ENCODE peak calls at places on chromosomes 16 and 17, in seven cellular contexts. L is AG10803, Y is mucosa of descending colon, C is A549, V is DND-41, N is suprapubic skin, M is cardiac muscle cell. B is an unnamed sample.

GRCh38 chr16:11328172-11329079 is 16.8 kb upstream of the RMI2 start:
- DNase-seq in C (peak; percentile 78), Y (peak; percentile 75), N (no peak), V (peak; percentile 73), L (peak; percentile 94), M (peak; percentile 98), B (peak; percentile 27)

GRCh38 chr16:70635356-70636016 is 10.9 kb upstream of the IL34 start:
- DNase-seq in C (no peak), M (peak; percentile 76), Y (no peak), N (no peak), L (peak; percentile 62), V (no peak), B (no peak)

GRCh38 chr16:19781196-19781595 is 63.1 kb downstream of the IQCK start:
- DNase-seq in C (no peak), Y (no peak), V (no peak), L (no peak), M (peak; percentile 82), N (no peak), B (no peak)

GRCh38 chr17:69978056-69978646 is 96.9 kb upstream of the KCNJ16 start:
- DNase-seq in V (no peak), L (no peak), C (no peak), M (no peak), Y (no peak), N (no peak), B (no peak)

GRCh38 chr16:54359086-54359485 is 72.5 kb upstream of the IRX3 start:
- DNase-seq in C (no peak), L (no peak), N (no peak), Y (no peak), V (no peak), M (no peak), B (no peak)

GRCh38 chr16:84370723-84371552 is 2.6 kb downstream of the ATP2C2 start:
- DNase-seq in M (no peak), L (no peak), V (no peak), C (no peak), Y (peak; percentile 55), N (no peak), B (no peak)

GRCh38 chr17:83136931-83137330 is 57.5 kb downstream of the METRNL start:
- DNase-seq in Y (no peak), C (no peak), N (peak; percentile 50), V (no peak), L (no peak), M (no peak), B (no peak)

GRCh38 chr17:37458805-37459204 is 30.9 kb upstream of the DUSP14 start:
- DNase-seq in Y (no peak), V (no peak), M (peak; percentile 51), C (no peak), N (no peak), L (peak; percentile 85), B (no peak)

GRCh38 chr16:56119138-56119537 is 72.2 kb upstream of the GNAO1 start:
- DNase-seq in V (no peak), C (no peak), M (no peak), N (no peak), L (no peak), Y (no peak), B (no peak)

GRCh38 chr17:14594690-14595089 is 293.8 kb downstream of the HS3ST3B1 start:
- DNase-seq in L (no peak), V (no peak), C (no peak), Y (no peak), N (no peak), M (no peak), B (no peak)

GRCh38 chr17:78095035-78095434 is 33.5 kb downstream of the TMC6 start:
- DNase-seq in V (no peak), N (no peak), M (no peak), C (no peak), Y (no peak), L (no peak), B (no peak)

GRCh38 chr17:7404737-7405412 is 978 bp upstream of the TMEM256 start:
- DNase-seq in C (peak; percentile 56), Y (no peak), N (peak; percentile 91), V (no peak), L (no peak), M (peak; percentile 33), B (no peak)

GRCh38 chr17:10771142-10771541 is 32.8 kb downstream of the TMEM238L start:
- DNase-seq in Y (no peak), M (no peak), V (no peak), N (peak; percentile 35), L (no peak), C (no peak), B (no peak)

GRCh38 chr17:15414502-15415348 is 52.7 kb downstream of the CDRT4 start:
- DNase-seq in N (no peak), L (no peak), C (no peak), Y (no peak), V (no peak), M (no peak), B (no peak)

GRCh38 chr16:79362312-79362970 is 238.1 kb downstream of the MAF start:
- DNase-seq in V (no peak), Y (no peak), M (no peak), N (no peak), L (no peak), C (no peak), B (no peak)

GRCh38 chr16:273547-274421 is 2.0 kb downstream of the RGS11 start:
- DNase-seq in C (peak; percentile 59), N (no peak), Y (peak; percentile 85), M (no peak), L (no peak), V (no peak), B (no peak)

GRCh38 chr17:49717371-49717841 is 9.6 kb upstream of the SLC35B1 start:
- DNase-seq in N (no peak), L (no peak), C (no peak), V (no peak), Y (no peak), M (no peak), B (no peak)

GRCh38 chr16:27408012-27408601 is 6.1 kb downstream of the IL21R start:
- DNase-seq in L (peak; percentile 42), V (no peak), N (no peak), Y (no peak), M (peak; percentile 25), C (no peak), B (no peak)

GRCh38 chr16:67087291-67087690 is 22.4 kb upstream of the PHAF1 start:
- DNase-seq in M (no peak), L (no peak), C (no peak), V (no peak), N (no peak), Y (no peak), B (no peak)

GRCh38 chr16:67089101-67089500 is 20.6 kb upstream of the PHAF1 start:
- DNase-seq in V (no peak), C (no peak), Y (no peak), N (no peak), M (no peak), L (no peak), B (no peak)

GRCh38 chr16:67088551-67088950 is 21.2 kb upstream of the PHAF1 start:
- DNase-seq in Y (no peak), M (no peak), L (no peak), C (no peak), V (no peak), N (no peak), B (no peak)

GRCh38 chr16:67086829-67087228 is 22.9 kb upstream of the PHAF1 start:
- DNase-seq in L (peak; percentile 38), M (peak; percentile 60), V (no peak), Y (no peak), C (no peak), N (no peak), B (no peak)

GRCh38 chr16:67087803-67088202 is 21.9 kb upstream of the PHAF1 start:
- DNase-seq in V (no peak), L (no peak), C (no peak), N (no peak), Y (no peak), M (no peak), B (no peak)
- H3K4me3 ChIP-seq in V (no peak overlapping the region), L (no peak overlapping the region), C (no peak overlapping the region), N (no peak overlapping the region), Y (no peak overlapping the region), M (no peak overlapping the region), B (no peak overlapping the region)

GRCh38 chr17:1181769-1182137 is 2.0 kb upstream of the ABR start:
- DNase-seq in L (no peak), V (no peak), C (no peak), Y (no peak), N (no peak), M (peak; percentile 83), B (no peak)
- H3K4me3 ChIP-seq in L (no peak overlapping the region), V (no peak overlapping the region), C (no peak overlapping the region), Y (no peak overlapping the region), N (no peak overlapping the region), M (no peak overlapping the region), B (no peak overlapping the region)

DNA sequence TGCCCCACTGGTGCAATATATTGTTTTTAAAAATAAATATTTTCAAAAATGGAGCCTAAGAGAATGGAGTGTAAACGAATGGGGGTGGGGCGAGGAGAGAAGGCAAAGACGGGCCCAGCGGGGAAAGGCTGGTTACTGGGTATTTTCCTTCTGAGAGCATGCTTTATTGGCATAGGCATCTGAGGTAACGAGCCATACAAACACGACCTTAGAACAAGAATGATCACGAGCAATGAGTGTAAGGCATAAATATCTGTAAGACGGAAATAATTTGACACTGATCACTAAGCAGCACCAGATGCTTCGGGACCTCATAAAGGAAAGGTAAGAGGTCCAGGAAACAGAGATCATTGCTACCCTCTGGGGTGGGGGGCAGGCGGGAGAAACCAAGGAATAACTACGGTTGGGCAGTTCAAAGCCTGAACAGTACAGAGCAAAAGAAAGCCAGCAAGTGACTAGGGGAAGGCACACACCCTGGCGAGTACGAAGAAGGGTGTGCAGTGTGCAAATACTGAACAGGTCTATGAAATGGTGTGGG is 953 bp downstream of the SSH2 start:
- DNase-seq in N (no peak), V (peak; percentile 62), L (no peak), Y (peak; percentile 75), C (no peak), M (peak; percentile 46), B (no peak)
- H3K4me3 ChIP-seq in N (peak overlapping the region; percentile 93), V (peak overlapping the region; percentile 71), L (peak overlapping the region; percentile 95), Y (peak overlapping the region; percentile 84), C (peak overlapping the region; percentile 78), M (peak overlapping the region; percentile 64), B (peak overlapping the region; percentile 73)

GRCh38 chr17:28843810-28844137 is 1.2 kb upstream of the FAM222B start:
- DNase-seq in Y (no peak), M (no peak), V (no peak), N (peak; percentile 7), L (no peak), C (no peak), B (no peak)

GRCh38 chr17:28842282-28843012 is at the start of gene FAM222B:
- DNase-seq in N (peak; percentile 90), Y (peak; percentile 77), V (peak; percentile 88), L (peak; percentile 73), M (peak; percentile 87), C (peak; percentile 100), B (peak; percentile 85)

GRCh38 chr17:28849281-28849680 is 5.5 kb upstream of the ERAL1 start:
- DNase-seq in N (no peak), V (no peak), C (no peak), M (no peak), L (no peak), Y (no peak), B (no peak)

GRCh38 chr17:28841901-28842281 is 699 bp downstream of the FAM222B start:
- DNase-seq in Y (no peak), V (no peak), L (no peak), N (no peak), M (no peak), C (peak; percentile 42), B (no peak)

DNA sequence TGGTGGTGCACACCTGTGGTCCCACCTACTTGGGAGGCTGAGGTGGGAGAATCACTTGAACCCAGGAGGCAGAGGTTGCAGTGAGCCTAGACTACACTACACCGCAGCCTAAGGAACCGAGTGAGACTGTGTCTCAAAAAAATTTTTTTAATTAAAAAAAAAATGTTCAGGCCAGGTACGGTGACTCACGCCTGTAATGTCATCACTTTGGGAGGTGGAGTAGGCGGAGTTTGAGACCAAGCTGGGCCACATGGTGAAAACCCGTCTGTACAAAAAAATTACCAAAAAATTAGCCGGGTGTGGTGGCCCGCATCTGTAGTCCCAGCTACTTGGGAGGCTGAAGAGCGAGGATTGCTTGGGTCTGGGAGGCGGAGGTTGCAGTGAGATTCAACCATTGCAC is 3.6 kb upstream of the FAM222B start:
- DNase-seq in L (no peak), C (no peak), N (no peak), Y (no peak), M (no peak), V (no peak), B (no peak)
- H3K4me3 ChIP-seq in L (no peak overlapping the region), C (no peak overlapping the region), N (no peak overlapping the region), Y (no peak overlapping the region), M (no peak overlapping the region), V (no peak overlapping the region), B (no peak overlapping the region)